ENCODE peak calls at places on chromosomes 12 and 14, in five cellular contexts. D is HCT116, A is SK-N-SH, J is left ventricle myocardium inferior, X is H1. Z is an unnamed sample.
A peak's percentile ranks its signal among the peaks of the same experiment; 100 is the strongest.

GRCh38 chr12:79023261-79023660 is 158.7 kb downstream of the SYT1 start:
- DNase-seq in D (no peak), A (peak; percentile 1), X (no peak), J (no peak), Z (no peak)

GRCh38 chr12:31728289-31728916 is 418 bp downstream of the AMN1 start:
- DNase-seq in J (no peak), A (peak; percentile 60), D (no peak), X (no peak), Z (peak; percentile 73)

GRCh38 chr12:92404259-92404894 is 258.7 kb upstream of the BTG1 start:
- DNase-seq in X (no peak), A (no peak), D (no peak), J (no peak), Z (no peak)

GRCh38 chr12:91381309-91381804 is 198.7 kb upstream of the DCN start:
- DNase-seq in D (no peak), A (peak; percentile 63), J (peak; percentile 14), X (peak; percentile 64), Z (no peak)

GRCh38 chr12:52568111-52568510 is 5.5 kb downstream of the KRT74 start:
- DNase-seq in A (no peak), D (no peak), J (no peak), X (no peak), Z (peak; percentile 27)

GRCh38 chr12:69623970-69624369 is 13.3 kb upstream of the LRRC10 start:
- DNase-seq in A (peak; percentile 80), X (no peak), J (peak; percentile 83), D (no peak), Z (peak; percentile 48)

GRCh38 chr14:66330916-66331315 is 155.3 kb upstream of the CCDC196 start:
- DNase-seq in J (no peak), A (no peak), X (no peak), D (no peak), Z (no peak)

GRCh38 chr12:52517888-52518287 is 2.3 kb downstream of the KRT5 start:
- DNase-seq in A (no peak), D (no peak), X (no peak), J (no peak), Z (no peak)

GRCh38 chr12:122282066-122282465 is 15.8 kb upstream of the VPS33A start:
- DNase-seq in A (no peak), J (no peak), D (no peak), X (no peak), Z (no peak)

GRCh38 chr12:6951551-6952120 is 480 bp downstream of the PTPN6 start:
- DNase-seq in X (no peak), D (no peak), J (no peak), A (peak; percentile 18), Z (peak; percentile 22)

GRCh38 chr12:117084405-117085317 is 14.6 kb downstream of the TESC start:
- DNase-seq in D (no peak), X (no peak), A (no peak), J (no peak), Z (no peak)

GRCh38 chr12:79637093-79637492 is 53.7 kb downstream of the PAWR start:
- DNase-seq in D (no peak), J (no peak), X (no peak), A (no peak), Z (no peak)

GRCh38 chr12:45833401-45833800 is 103.9 kb downstream of the ARID2 start:
- DNase-seq in J (no peak), D (no peak), A (no peak), X (no peak), Z (no peak)

GRCh38 chr12:5407457-5407856 is 24.5 kb upstream of the NTF3 start:
- DNase-seq in D (no peak), X (no peak), J (no peak), A (no peak), Z (no peak)

GRCh38 chr14:103746706-103747105 is 31.1 kb downstream of the ZFYVE21 start:
- DNase-seq in A (no peak), X (no peak), J (no peak), D (no peak), Z (peak; percentile 41)

GRCh38 chr14:38731962-38732361 is 371.1 kb downstream of the SEC23A start:
- DNase-seq in D (no peak), A (no peak), J (no peak), X (no peak), Z (no peak)

GRCh38 chr14:64708148-64709004 is 4.2 kb downstream of the PLEKHG3 start:
- DNase-seq in J (no peak), A (no peak), D (no peak), X (no peak), Z (no peak)

GRCh38 chr12:105083041-105083440 is 1.2 kb downstream of the ALDH1L2 start:
- DNase-seq in J (no peak), A (no peak), D (no peak), X (no peak), Z (no peak)

GRCh38 chr12:114006482-114007425 is 40.6 kb upstream of the RBM19 start:
- DNase-seq in J (no peak), X (no peak), D (no peak), A (no peak), Z (no peak)

GRCh38 chr12:125861299-125862281 is 796.4 kb downstream of the AACS start:
- DNase-seq in D (no peak), A (peak; percentile 8), J (peak; percentile 60), X (peak; percentile 3), Z (peak; percentile 93)

GRCh38 chr12:65923228-65923627 is 98.9 kb downstream of the HMGA2 start:
- DNase-seq in D (no peak), J (no peak), A (no peak), X (no peak), Z (no peak)

GRCh38 chr14:86513564-86513963 is 983.6 kb downstream of the FLRT2 start:
- DNase-seq in D (no peak), A (no peak), X (no peak), J (no peak), Z (no peak)

GRCh38 chr14:37697489-37698121 is 102.2 kb downstream of the TTC6 start:
- DNase-seq in J (no peak), A (no peak), D (no peak), X (no peak), Z (no peak)

GRCh38 chr12:100789975-100790374 is 4.6 kb upstream of the ANO4 start:
- DNase-seq in J (no peak), D (no peak), X (no peak), A (no peak), Z (no peak)

GRCh38 chr14:54086780-54087179 is 130.2 kb upstream of the BMP4 start:
- DNase-seq in A (no peak), J (no peak), X (no peak), D (no peak), Z (no peak)

GRCh38 chr12:95413576-95413975 is 60.4 kb upstream of the METAP2 start:
- DNase-seq in D (no peak), J (no peak), X (no peak), A (no peak), Z (no peak)

GRCh38 chr12:30823140-30823669 is 68.5 kb upstream of the CAPRIN2 start:
- DNase-seq in A (no peak), X (no peak), D (no peak), J (peak; percentile 31), Z (peak; percentile 59)

GRCh38 chr12:94614288-94614721 is 36.1 kb downstream of the TMCC3 start:
- DNase-seq in D (no peak), J (no peak), A (no peak), X (peak; percentile 31), Z (no peak)

GRCh38 chr14:36452850-36453249 is 67.2 kb downstream of the NKX2-1 start:
- DNase-seq in A (no peak), J (no peak), D (no peak), X (no peak), Z (no peak)

GRCh38 chr12:122984612-122985358 is 4.3 kb downstream of the ARL6IP4 start:
- DNase-seq in X (no peak), A (no peak), D (no peak), J (peak; percentile 54), Z (peak; percentile 82)

GRCh38 chr12:110775997-110776396 is 33.3 kb upstream of the PPP1CC start:
- DNase-seq in D (no peak), J (no peak), A (no peak), X (no peak), Z (no peak)

DNA sequence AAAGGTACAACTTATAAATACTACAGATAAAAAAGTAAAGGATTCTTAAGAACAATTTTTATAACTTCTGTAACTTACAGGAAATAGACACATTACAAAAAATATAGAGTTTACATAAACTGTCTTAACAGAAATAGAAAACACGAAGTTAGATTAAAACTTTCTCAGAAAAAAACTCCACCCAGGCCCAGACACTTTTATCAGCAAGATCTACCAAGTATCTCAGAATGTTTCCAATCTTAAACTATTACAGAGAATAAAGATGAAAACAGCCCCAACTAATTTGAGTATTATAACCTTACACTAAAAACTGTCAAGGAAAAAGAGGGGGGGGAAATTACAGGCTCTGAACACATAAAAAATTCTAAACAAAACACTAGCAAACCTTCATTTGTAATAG is 8.2 kb downstream of the ZFC3H1 start:
- DNase-seq in X (no peak), D (no peak), A (no peak), J (no peak), Z (no peak)
- H3K36me3 ChIP-seq in X (peaks cover 64% of the 10 kb centered on the region), D (peaks cover 27% of the 10 kb centered on the region), A (peaks cover 80% of the 10 kb centered on the region), J (peaks cover 68% of the 10 kb centered on the region), Z (peaks cover 18% of the 10 kb centered on the region)

DNA sequence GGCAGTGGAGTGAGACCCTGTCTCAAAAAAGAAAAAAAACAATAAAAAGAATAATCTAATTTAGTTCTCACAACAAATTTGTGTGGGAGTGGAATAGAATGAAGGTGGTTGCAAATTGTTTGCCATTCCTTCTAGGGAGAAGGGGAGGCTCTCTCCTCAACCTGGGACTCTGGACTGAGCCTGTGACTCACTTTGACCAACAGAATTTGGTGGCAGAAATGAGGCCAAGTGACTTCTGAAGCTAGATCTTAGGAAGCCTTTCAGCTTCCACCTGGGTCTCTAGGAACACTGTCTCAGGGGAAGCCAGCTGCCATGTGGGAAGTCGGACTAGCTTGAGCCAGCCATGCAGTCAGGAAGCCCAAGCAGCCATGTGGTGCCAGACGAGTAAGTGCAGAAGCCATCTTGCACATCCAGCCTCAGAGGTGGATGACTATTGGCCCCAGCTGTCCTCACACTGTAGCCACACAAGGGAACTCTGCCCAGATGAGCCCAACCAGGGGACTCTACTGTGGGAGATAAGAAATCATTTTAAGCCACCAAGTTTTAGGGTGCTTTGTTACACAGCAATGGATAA is 14.4 kb downstream of the ALDH2 start:
- DNase-seq in A (no peak), D (no peak), J (no peak), X (no peak), Z (no peak)
- H3K27ac ChIP-seq in A (no peak overlapping the region), D (no peak overlapping the region), J (no peak overlapping the region), X (no peak overlapping the region), Z (no peak overlapping the region)

DNA sequence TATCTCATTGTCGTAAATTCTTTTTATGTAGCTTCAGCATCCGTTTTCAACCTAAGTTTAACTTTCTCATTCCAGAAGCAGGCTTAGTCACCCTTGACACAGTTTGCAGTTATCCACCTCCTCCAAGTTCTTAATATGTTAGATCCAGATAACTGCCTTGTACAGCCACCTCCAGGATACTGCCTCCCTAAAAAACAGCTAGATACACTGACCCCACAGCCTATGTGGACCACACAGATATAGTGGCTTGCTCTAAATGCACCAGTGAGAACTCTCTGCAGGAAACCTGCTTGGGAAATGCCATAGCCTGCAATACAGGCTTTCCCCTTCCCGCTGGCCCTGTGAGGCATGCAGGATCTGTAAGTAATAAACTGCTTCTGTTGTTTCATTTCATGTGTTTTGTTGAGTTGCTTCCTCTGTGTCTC is 11.1 kb upstream of the RTL1 start:
- DNase-seq in D (no peak), A (no peak), X (no peak), J (no peak), Z (no peak)
- H3K36me3 ChIP-seq in D (no peaks in the 10 kb centered on the region), A (no peaks in the 10 kb centered on the region), X (no peaks in the 10 kb centered on the region), J (no peaks in the 10 kb centered on the region), Z (no peaks in the 10 kb centered on the region)

DNA sequence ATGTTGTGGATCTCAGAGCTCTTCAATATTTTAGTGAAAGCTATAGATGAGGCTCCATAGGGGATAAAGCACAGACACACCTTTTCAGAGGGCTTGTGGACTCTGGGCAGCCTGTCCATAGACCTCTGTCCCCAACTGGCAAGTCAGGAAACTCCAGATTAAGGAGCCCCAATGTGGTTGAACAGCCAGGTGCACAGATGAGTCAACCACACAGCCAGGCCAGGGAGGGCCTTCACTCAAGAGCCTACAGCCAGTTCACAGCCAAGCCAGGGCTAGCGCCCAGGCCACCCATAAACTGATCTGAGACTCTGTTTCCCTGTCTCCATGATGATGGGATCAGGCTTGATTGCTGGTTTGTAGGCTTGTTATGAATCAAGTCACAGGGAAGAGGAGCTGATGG is 1.0 kb upstream of the BDKRB2 start:
- DNase-seq in J (no peak), A (no peak), X (no peak), D (no peak), Z (no peak)
- H3K27ac ChIP-seq in J (no peak overlapping the region), A (no peak overlapping the region), X (no peak overlapping the region), D (no peak overlapping the region), Z (no peak overlapping the region)